ENCODE peak calls at places on chromosomes 7 and 10, in six cellular contexts. W is germinal center; M is astrocyte of the spinal cord; B is thoracic aorta; V is kidney epithelial cell; T is stimulated activated CD4-positive, alpha-beta T cell treated with anti-CD3 and anti-CD28 coated beads, Interleukin-2, amount 100 ng/mL, for 48 hours. N is an unnamed sample.

GRCh38 chr7:101197991-101198390 is 2.8 kb downstream of the MOGAT3 start:
- DNase-seq in W (no peak), M (no peak), B (no peak), V (no peak), T (no peak), N (no peak)

GRCh38 chr10:24153016-24153415 is 55.9 kb upstream of the KIAA1217 start:
- DNase-seq in W (no peak), M (peak), B (no peak), V (no peak), T (no peak), N (no peak)

GRCh38 chr10:29585488-29585976 is 49.2 kb downstream of the SVIL start:
- DNase-seq in W (no peak), M (peak), B (no peak), V (no peak), T (no peak), N (no peak)

GRCh38 chr7:98613601-98614425 is 3.3 kb upstream of the NPTX2 start:
- DNase-seq in W (no peak), M (peak), B (no peak), V (peak), T (no peak), N (no peak)

GRCh38 chr10:131848741-131849590 is 51.8 kb upstream of the PPP2R2D start:
- DNase-seq in W (no peak), M (no peak), B (no peak), V (no peak), T (no peak), N (no peak)

GRCh38 chr10:100014129-100014762 is 4.5 kb upstream of the DNMBP start:
- DNase-seq in W (peak), M (no peak), B (no peak), V (no peak), T (no peak), N (no peak)

GRCh38 chr10:125824736-125825135 is 1.4 kb downstream of the BCCIP start:
- DNase-seq in W (no peak), M (no peak), B (no peak), V (no peak), T (no peak), N (no peak)

GRCh38 chr7:81604075-81604807 is 165.6 kb downstream of the HGF start:
- DNase-seq in W (no peak), M (peak), B (no peak), V (peak), T (no peak), N (no peak)

GRCh38 chr7:22645418-22646181 is 81.4 kb upstream of the IL6 start:
- DNase-seq in W (no peak), M (no peak), B (no peak), V (no peak), T (no peak), N (no peak)

GRCh38 chr7:99784007-99784406 is at the start of gene CYP3A4:
- DNase-seq in W (no peak), M (no peak), B (no peak), V (no peak), T (no peak), N (no peak)